ENCODE peak calls at places on chromosome 15, in five cellular contexts. I, F, R, W and H are unnamed samples.

GRCh38 chr15:65192016-65192415 is 6.9 kb upstream of the CLPX start:
- DNase-seq in I (no peak), F (no peak), R (no peak), W (no peak), H (peak; percentile 6)

GRCh38 chr15:27273506-27273905 is 302.5 kb downstream of the GABRG3 start:
- DNase-seq in I (no peak), F (no peak), R (no peak), W (no peak), H (no peak)

GRCh38 chr15:42549052-42549491 is 434 bp downstream of the HAUS2 start:
- DNase-seq in I (no peak), F (no peak), R (no peak), W (peak; percentile 32), H (peak; percentile 31)

GRCh38 chr15:77584201-77584600 is 48.5 kb downstream of the LINGO1 start:
- DNase-seq in I (no peak), F (no peak), R (no peak), W (no peak), H (no peak)

GRCh38 chr15:34644061-34644460 is 60.6 kb upstream of the GOLGA8B start:
- DNase-seq in I (no peak), F (no peak), R (no peak), W (no peak), H (no peak)

GRCh38 chr15:80154336-80154735 is 1.5 kb downstream of the FAH start:
- DNase-seq in I (peak; percentile 71), F (no peak), R (no peak), W (no peak), H (no peak)

GRCh38 chr15:44738340-44738984 is 2.1 kb downstream of the TRIM69 start:
- DNase-seq in I (no peak), F (no peak), R (no peak), W (no peak), H (peak; percentile 67)

GRCh38 chr15:51341366-51342248 is at the start of gene GLDN:
- DNase-seq in I (peak; percentile 80), F (peak; percentile 82), R (peak; percentile 64), W (peak; percentile 40), H (no peak)

GRCh38 chr15:92624401-92624991 is 31.1 kb downstream of the FAM174B start:
- DNase-seq in I (peak; percentile 80), F (peak; percentile 71), R (peak; percentile 61), W (no peak), H (no peak)

GRCh38 chr15:51281368-51281967 is 56.9 kb downstream of the CYP19A1 start:
- DNase-seq in I (peak; percentile 72), F (peak; percentile 81), R (peak; percentile 63), W (peak; percentile 57), H (peak; percentile 36)

GRCh38 chr15:79314186-79314585 is 3.3 kb downstream of the TMED3 start:
- DNase-seq in I (no peak), F (no peak), R (no peak), W (no peak), H (no peak)

GRCh38 chr15:56232058-56232457 is 11.6 kb downstream of the RFX7 start:
- DNase-seq in I (no peak), F (no peak), R (no peak), W (no peak), H (no peak)

GRCh38 chr15:68054658-68055223 is 626 bp downstream of the PIAS1 start:
- DNase-seq in I (peak; percentile 79), F (peak; percentile 81), R (peak; percentile 60), W (peak; percentile 63), H (peak; percentile 38)

GRCh38 chr15:42679285-42680141 is 57.4 kb downstream of the CDAN1 start:
- DNase-seq in I (no peak), F (no peak), R (no peak), W (no peak), H (peak; percentile 25)

GRCh38 chr15:90576711-90577389 is 47.1 kb downstream of the CRTC3 start:
- DNase-seq in I (no peak), F (no peak), R (no peak), W (no peak), H (no peak)
- H3K27ac ChIP-seq in I (no peak overlapping the region), F (no peak overlapping the region), R (no peak overlapping the region), W (no peak overlapping the region), H (no peak overlapping the region)

GRCh38 chr15:96344120-96344705 is 13.7 kb downstream of the NR2F2 start:
- DNase-seq in I (no peak), F (no peak), R (no peak), W (no peak), H (no peak)
- H3K4me3 ChIP-seq in I (peak overlapping the region; percentile 92), F (peak overlapping the region; percentile 91), R (peak overlapping the region; percentile 64), W (no peak overlapping the region), H (no peak overlapping the region)

GRCh38 chr15:31352911-31353811 is 26.5 kb downstream of the KLF13 start:
- DNase-seq in I (peak; percentile 91), F (peak; percentile 82), R (peak; percentile 77), W (no peak), H (peak; percentile 64)
- H3K36me3 ChIP-seq in I (no peaks in the 10 kb centered on the region), F (peaks cover 19% of the 10 kb centered on the region), R (peaks cover 30% of the 10 kb centered on the region), W (no peaks in the 10 kb centered on the region), H (no peaks in the 10 kb centered on the region)

DNA sequence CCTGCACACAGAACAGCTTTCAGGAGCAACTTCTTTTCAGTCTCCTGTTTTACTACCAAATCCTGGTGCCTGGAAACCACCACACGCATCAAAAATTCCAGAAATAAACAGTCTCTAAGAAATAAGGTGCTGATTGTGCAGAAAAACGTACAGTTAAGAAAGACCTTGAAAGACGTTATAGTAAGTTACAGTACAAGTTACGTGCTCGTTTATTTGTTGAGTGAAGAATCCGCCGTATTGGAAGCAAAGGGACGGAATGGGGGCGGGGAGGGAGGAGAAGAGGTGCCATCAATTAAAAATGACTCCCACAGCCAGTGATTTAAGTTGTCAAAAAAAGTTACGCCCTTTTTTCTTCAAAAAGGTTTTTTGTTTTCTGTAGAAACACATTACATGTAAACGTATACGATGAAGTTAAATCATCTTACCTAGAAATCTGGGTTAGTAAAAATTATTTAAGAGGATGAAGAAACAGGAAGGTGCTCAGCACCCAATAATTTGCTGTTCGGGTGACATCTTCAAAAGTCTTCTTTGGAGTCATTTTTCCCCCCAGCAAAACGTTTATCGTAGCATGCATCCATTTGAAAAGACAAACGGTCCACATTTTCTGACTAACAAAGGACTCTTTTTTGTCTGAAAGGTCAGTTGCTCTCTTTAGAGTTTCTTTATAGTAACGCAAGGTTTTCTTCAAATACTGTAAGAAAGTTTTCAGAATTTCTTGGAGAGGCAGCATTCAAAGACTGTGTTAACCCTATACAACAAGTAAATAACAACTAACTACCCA is 782 bp upstream of the UACA start:
- DNase-seq in I (no peak), F (no peak), R (no peak), W (no peak), H (no peak)
- H3K27ac ChIP-seq in I (peak overlapping the region; percentile 97), F (peak overlapping the region; percentile 33), R (peak overlapping the region; percentile 94), W (peak overlapping the region; percentile 75), H (peak overlapping the region; percentile 99)

GRCh38 chr15:32837935-32838334 is 120.1 kb downstream of the GREM1 start:
- DNase-seq in I (no peak), F (no peak), R (no peak), W (no peak), H (no peak)
- H3K4me3 ChIP-seq in I (no peak overlapping the region), F (no peak overlapping the region), R (no peak overlapping the region), W (no peak overlapping the region), H (no peak overlapping the region)

GRCh38 chr15:66461917-66462316 is 35.6 kb downstream of the SNAPC5 start:
- DNase-seq in I (no peak), F (no peak), R (no peak), W (no peak), H (peak; percentile 26)
- H3K36me3 ChIP-seq in I (no peaks in the 10 kb centered on the region), F (peaks cover 5% of the 10 kb centered on the region), R (peaks cover 42% of the 10 kb centered on the region), W (peaks cover 3% of the 10 kb centered on the region), H (no peaks in the 10 kb centered on the region)

DNA sequence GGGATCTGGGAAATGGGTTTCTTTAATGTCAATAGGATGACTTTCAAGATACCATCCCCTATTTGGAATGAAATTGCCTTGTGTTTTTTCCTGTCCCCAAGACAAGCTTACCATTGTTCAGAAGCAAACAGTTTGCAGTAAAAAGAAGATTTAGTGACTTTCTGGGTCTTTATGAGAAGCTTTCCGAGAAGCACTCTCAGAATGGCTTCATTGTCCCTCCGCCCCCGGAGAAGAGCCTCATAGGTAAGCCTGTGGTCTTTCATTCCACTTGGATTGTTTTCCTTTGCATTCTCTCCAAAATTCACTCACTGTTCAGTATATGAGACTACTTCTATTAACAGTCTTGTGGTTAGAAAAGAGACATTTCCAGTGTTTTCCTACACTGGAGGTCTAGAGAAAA is 25.6 kb upstream of the SNX22 start:
- DNase-seq in I (no peak), F (no peak), R (no peak), W (no peak), H (no peak)
- H3K27ac ChIP-seq in I (no peak overlapping the region), F (no peak overlapping the region), R (no peak overlapping the region), W (no peak overlapping the region), H (no peak overlapping the region)